ENCODE peak calls at places on chromosomes 7 and 10, in six cellular contexts. One of them, this sample, is unnamed. For H3K9me3, the result is how much of the 10 kb centered on the place peaks cover.

GRCh38 chr10:26052326-26052725 is 118.3 kb downstream of the MYO3A start:
- DNase-seq in MM.1S: no peak
- DNase-seq in PC-3: no peak
- DNase-seq in neural progenitor cell: no peak
- DNase-seq in hepatocyte: no peak
- DNase-seq in HCT116: no peak
- DNase-seq in this sample: no peak

GRCh38 chr10:120108941-120109340 is 216.4 kb downstream of the SEC23IP start:
- DNase-seq in PC-3: no peak
- DNase-seq in hepatocyte: no peak
- DNase-seq in HCT116: no peak
- DNase-seq in MM.1S: no peak
- DNase-seq in neural progenitor cell: peak
- DNase-seq in this sample: no peak

GRCh38 chr7:2355079-2356008 is 717 bp downstream of the EIF3B start:
- DNase-seq in hepatocyte: peak
- DNase-seq in MM.1S: no peak
- DNase-seq in PC-3: no peak
- DNase-seq in HCT116: no peak
- DNase-seq in neural progenitor cell: peak
- DNase-seq in this sample: peak

GRCh38 chr7:114865564-114865963 is 56.3 kb upstream of the MDFIC start:
- DNase-seq in HCT116: peak
- DNase-seq in MM.1S: peak
- DNase-seq in neural progenitor cell: peak
- DNase-seq in hepatocyte: peak
- DNase-seq in PC-3: peak
- DNase-seq in this sample: peak

GRCh38 chr7:137196665-137197064 is 146.9 kb downstream of the PTN start:
- DNase-seq in MM.1S: no peak
- DNase-seq in PC-3: no peak
- DNase-seq in hepatocyte: no peak
- DNase-seq in HCT116: no peak
- DNase-seq in neural progenitor cell: no peak
- DNase-seq in this sample: no peak

GRCh38 chr10:89296227-89296648 is 5.6 kb upstream of the IFIT2 start:
- DNase-seq in HCT116: no peak
- DNase-seq in hepatocyte: no peak
- DNase-seq in MM.1S: no peak
- DNase-seq in neural progenitor cell: no peak
- DNase-seq in PC-3: no peak
- DNase-seq in this sample: peak

GRCh38 chr10:66349726-66350125 is 576.1 kb upstream of the LRRTM3 start:
- DNase-seq in PC-3: peak
- DNase-seq in hepatocyte: no peak
- DNase-seq in HCT116: no peak
- DNase-seq in MM.1S: no peak
- DNase-seq in neural progenitor cell: no peak
- DNase-seq in this sample: no peak

GRCh38 chr10:125127986-125128385 is 32.4 kb downstream of the CTBP2 start:
- DNase-seq in PC-3: no peak
- DNase-seq in MM.1S: no peak
- DNase-seq in hepatocyte: no peak
- DNase-seq in HCT116: no peak
- DNase-seq in neural progenitor cell: no peak
- DNase-seq in this sample: no peak

GRCh38 chr7:69622014-69622818 is 23.9 kb downstream of the AUTS2 start:
- DNase-seq in neural progenitor cell: no peak
- DNase-seq in PC-3: no peak
- DNase-seq in MM.1S: no peak
- DNase-seq in hepatocyte: no peak
- DNase-seq in HCT116: no peak
- DNase-seq in this sample: no peak

GRCh38 chr10:9294865-9295264 is 1240.4 kb downstream of the GATA3 start:
- DNase-seq in PC-3: no peak
- DNase-seq in MM.1S: peak
- DNase-seq in neural progenitor cell: no peak
- DNase-seq in HCT116: no peak
- DNase-seq in hepatocyte: no peak
- DNase-seq in this sample: no peak

GRCh38 chr7:43138710-43139601 is 26.5 kb downstream of the HECW1 start:
- DNase-seq in MM.1S: no peak
- DNase-seq in hepatocyte: no peak
- DNase-seq in HCT116: no peak
- DNase-seq in PC-3: no peak
- DNase-seq in neural progenitor cell: peak
- DNase-seq in this sample: peak

GRCh38 chr10:44635181-44635580 is 250.3 kb upstream of the CXCL12 start:
- DNase-seq in PC-3: no peak
- DNase-seq in hepatocyte: no peak
- DNase-seq in neural progenitor cell: no peak
- DNase-seq in HCT116: no peak
- DNase-seq in MM.1S: no peak
- DNase-seq in this sample: peak

GRCh38 chr7:14457567-14458453 is 444.7 kb downstream of the DGKB start:
- DNase-seq in PC-3: peak
- DNase-seq in MM.1S: peak
- DNase-seq in neural progenitor cell: peak
- DNase-seq in hepatocyte: peak
- DNase-seq in HCT116: peak
- DNase-seq in this sample: peak

GRCh38 chr10:17665742-17666141 is 21.8 kb downstream of the STAM start:
- DNase-seq in PC-3: peak
- DNase-seq in hepatocyte: peak
- DNase-seq in HCT116: no peak
- DNase-seq in MM.1S: no peak
- DNase-seq in neural progenitor cell: no peak
- DNase-seq in this sample: peak

GRCh38 chr10:10327934-10328333 is 689.7 kb upstream of the CELF2 start:
- DNase-seq in HCT116: no peak
- DNase-seq in neural progenitor cell: no peak
- DNase-seq in MM.1S: no peak
- DNase-seq in hepatocyte: no peak
- DNase-seq in PC-3: no peak
- DNase-seq in this sample: no peak

GRCh38 chr10:127853868-127854768 is 38.6 kb downstream of the CLRN3 start:
- DNase-seq in hepatocyte: peak
- DNase-seq in HCT116: peak
- DNase-seq in MM.1S: peak
- DNase-seq in PC-3: peak
- DNase-seq in neural progenitor cell: peak
- DNase-seq in this sample: peak

GRCh38 chr7:99193527-99194214 is 14.2 kb downstream of the KPNA7 start:
- DNase-seq in neural progenitor cell: no peak
- DNase-seq in HCT116: no peak
- DNase-seq in PC-3: peak
- DNase-seq in hepatocyte: no peak
- DNase-seq in MM.1S: no peak
- DNase-seq in this sample: peak

GRCh38 chr10:111118758-111119157 is 41.9 kb downstream of the ADRA2A start:
- DNase-seq in neural progenitor cell: no peak
- DNase-seq in MM.1S: no peak
- DNase-seq in PC-3: no peak
- DNase-seq in HCT116: no peak
- DNase-seq in hepatocyte: no peak
- DNase-seq in this sample: no peak

GRCh38 chr10:22737587-22737986 is 23.2 kb upstream of the PIP4K2A start:
- DNase-seq in HCT116: no peak
- DNase-seq in PC-3: peak
- DNase-seq in hepatocyte: peak
- DNase-seq in MM.1S: no peak
- DNase-seq in neural progenitor cell: no peak
- DNase-seq in this sample: peak

GRCh38 chr7:55178292-55178862 is 159.6 kb downstream of the EGFR start:
- DNase-seq in MM.1S: no peak
- DNase-seq in hepatocyte: no peak
- DNase-seq in HCT116: no peak
- DNase-seq in neural progenitor cell: no peak
- DNase-seq in PC-3: no peak
- DNase-seq in this sample: no peak

GRCh38 chr10:110684800-110685446 is 40.8 kb downstream of the RBM20 start:
- DNase-seq in hepatocyte: no peak
- DNase-seq in HCT116: no peak
- DNase-seq in PC-3: no peak
- DNase-seq in neural progenitor cell: no peak
- DNase-seq in MM.1S: no peak
- DNase-seq in this sample: peak

GRCh38 chr7:112869111-112869774 is 79.0 kb upstream of the TMEM168 start:
- DNase-seq in neural progenitor cell: peak
- DNase-seq in hepatocyte: peak
- DNase-seq in HCT116: peak
- DNase-seq in PC-3: peak
- DNase-seq in MM.1S: peak
- DNase-seq in this sample: peak

DNA sequence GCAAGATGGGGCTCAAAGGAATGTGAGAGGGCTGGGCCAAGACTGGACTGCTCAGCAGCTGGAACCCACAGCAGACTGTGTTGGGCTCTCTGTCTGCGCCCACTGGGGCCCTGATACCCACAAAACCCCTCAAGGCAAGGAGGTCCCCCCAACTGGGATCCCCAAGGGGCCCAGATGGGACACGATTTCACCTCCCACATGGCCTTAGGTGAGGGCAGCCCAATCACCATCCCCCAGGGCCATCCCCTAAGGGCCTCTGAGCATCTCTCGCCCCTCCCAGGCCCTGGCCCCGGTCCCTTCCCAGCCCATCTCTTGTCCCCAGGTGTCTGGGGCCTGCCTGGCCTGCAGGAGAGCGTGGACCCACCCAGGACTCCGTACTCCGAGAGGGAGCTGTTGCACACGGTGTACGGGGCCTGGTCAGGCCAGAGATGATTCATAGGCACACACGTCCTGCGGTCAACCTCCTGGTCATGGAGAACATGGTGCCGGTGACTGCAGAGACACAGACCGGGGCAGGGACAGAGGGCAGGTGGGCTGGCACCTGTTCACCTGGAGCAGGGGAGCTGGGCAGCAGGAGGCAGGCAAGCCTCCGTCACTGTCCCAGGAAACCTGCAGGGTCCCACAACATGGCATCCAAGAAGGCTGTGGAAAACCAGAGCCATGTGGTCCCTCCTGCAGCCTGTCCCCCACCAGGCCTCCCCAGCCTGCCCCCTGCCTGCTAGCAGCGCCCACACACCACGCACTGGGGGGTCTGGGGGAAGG is 21.6 kb downstream of the OGDHL start:
- DNase-seq in hepatocyte: no peak
- DNase-seq in MM.1S: no peak
- DNase-seq in PC-3: no peak
- DNase-seq in neural progenitor cell: no peak
- DNase-seq in HCT116: no peak
- DNase-seq in this sample: no peak
- TF ChIP-seq EZH2phosphoT487 in hepatocyte: no peak
- TF ChIP-seq EZH2phosphoT487 in MM.1S: no peak
- TF ChIP-seq EZH2phosphoT487 in PC-3: no peak
- TF ChIP-seq EZH2phosphoT487 in neural progenitor cell: no peak
- TF ChIP-seq EZH2phosphoT487 in HCT116: no peak
- TF ChIP-seq EZH2phosphoT487 in this sample: no peak

GRCh38 chr7:255721-256361 is 34.1 kb upstream of the FOXL3 start:
- DNase-seq in PC-3: no peak
- DNase-seq in neural progenitor cell: no peak
- DNase-seq in MM.1S: no peak
- DNase-seq in hepatocyte: no peak
- DNase-seq in HCT116: no peak
- DNase-seq in this sample: no peak

GRCh38 chr7:254337-255037 is 35.5 kb upstream of the FOXL3 start:
- DNase-seq in hepatocyte: no peak
- DNase-seq in neural progenitor cell: no peak
- DNase-seq in HCT116: no peak
- DNase-seq in PC-3: no peak
- DNase-seq in MM.1S: no peak
- DNase-seq in this sample: no peak

GRCh38 chr7:256461-256940 is 33.5 kb upstream of the FOXL3 start:
- DNase-seq in PC-3: no peak
- DNase-seq in HCT116: no peak
- DNase-seq in hepatocyte: no peak
- DNase-seq in neural progenitor cell: no peak
- DNase-seq in MM.1S: no peak
- DNase-seq in this sample: no peak

GRCh38 chr7:253491-254336 is 36.3 kb upstream of the FOXL3 start:
- DNase-seq in hepatocyte: no peak
- DNase-seq in HCT116: no peak
- DNase-seq in neural progenitor cell: no peak
- DNase-seq in MM.1S: no peak
- DNase-seq in PC-3: no peak
- DNase-seq in this sample: no peak

DNA sequence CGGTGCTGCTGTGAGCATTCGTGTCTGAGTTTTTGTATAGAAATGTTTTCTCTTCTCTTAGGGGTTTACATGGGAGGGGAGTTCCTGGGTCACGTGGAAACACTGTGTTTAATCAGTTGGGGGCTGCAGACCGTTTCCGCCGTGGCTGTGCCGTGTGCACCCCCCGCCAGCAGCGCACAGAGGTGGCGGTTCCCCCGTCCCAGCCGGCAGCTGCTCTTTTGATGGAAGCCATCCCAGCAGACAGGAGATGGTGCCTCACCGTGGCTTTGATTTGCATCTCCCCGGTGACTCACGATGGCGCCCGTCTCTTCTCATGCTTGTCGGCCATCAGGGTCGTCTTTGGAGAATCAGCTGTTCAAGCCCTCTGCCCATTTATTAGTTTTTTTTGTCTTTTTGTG is 34.9 kb upstream of the FOXL3 start:
- DNase-seq in HCT116: no peak
- DNase-seq in PC-3: no peak
- DNase-seq in neural progenitor cell: no peak
- DNase-seq in MM.1S: no peak
- DNase-seq in hepatocyte: no peak
- DNase-seq in this sample: no peak
- H3K9me3 ChIP-seq in HCT116: under half
- H3K9me3 ChIP-seq in PC-3: under half
- H3K9me3 ChIP-seq in neural progenitor cell: under half
- H3K9me3 ChIP-seq in MM.1S: under half
- H3K9me3 ChIP-seq in hepatocyte: under half
- H3K9me3 ChIP-seq in this sample: under half

DNA sequence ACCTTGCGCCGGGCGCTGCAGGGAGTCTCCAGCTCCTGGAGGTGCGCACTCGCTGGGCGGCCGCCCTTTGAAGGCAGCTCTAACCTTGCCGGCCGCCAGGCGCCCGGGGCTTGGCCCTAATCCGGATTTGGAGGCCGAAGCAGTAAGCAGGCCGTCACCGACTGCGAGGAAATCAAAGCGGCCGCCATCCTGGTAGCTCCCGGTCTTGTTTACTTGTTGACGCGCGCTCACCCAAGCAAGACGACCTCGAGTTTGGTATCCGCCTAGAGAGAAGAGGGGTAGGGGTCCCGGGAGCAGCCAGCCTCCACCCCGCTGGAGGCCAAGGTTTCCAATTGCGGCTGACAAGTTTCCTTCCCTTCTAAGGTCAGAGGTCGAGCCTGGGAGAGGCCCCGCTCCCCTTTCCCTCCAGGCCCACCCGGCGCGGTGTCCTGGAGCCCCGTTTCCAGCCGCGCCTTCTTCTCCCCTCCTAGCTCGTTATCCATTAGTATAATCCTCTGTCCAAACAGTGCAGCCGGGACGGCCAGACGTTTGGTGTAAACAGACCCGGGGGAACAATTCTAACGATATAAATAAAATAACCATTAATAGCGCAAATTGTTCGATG is 11.2 kb upstream of the NKX2-3 start:
- DNase-seq in neural progenitor cell: peak
- DNase-seq in PC-3: no peak
- DNase-seq in hepatocyte: no peak
- DNase-seq in MM.1S: no peak
- DNase-seq in HCT116: no peak
- DNase-seq in this sample: no peak
- TF ChIP-seq EZH2 in neural progenitor cell: no peak
- TF ChIP-seq EZH2 in PC-3: no peak
- TF ChIP-seq EZH2 in hepatocyte: no peak
- TF ChIP-seq EZH2 in MM.1S: no peak
- TF ChIP-seq EZH2 in HCT116: no peak
- TF ChIP-seq EZH2 in this sample: no peak

GRCh38 chr10:6409982-6410694 is 169.9 kb downstream of the PRKCQ start:
- DNase-seq in HCT116: no peak
- DNase-seq in MM.1S: peak
- DNase-seq in PC-3: no peak
- DNase-seq in neural progenitor cell: no peak
- DNase-seq in hepatocyte: peak
- DNase-seq in this sample: peak
- TF ChIP-seq EZH2phosphoT487 in HCT116: no peak
- TF ChIP-seq EZH2phosphoT487 in MM.1S: no peak
- TF ChIP-seq EZH2phosphoT487 in PC-3: no peak
- TF ChIP-seq EZH2phosphoT487 in neural progenitor cell: no peak
- TF ChIP-seq EZH2phosphoT487 in hepatocyte: no peak
- TF ChIP-seq EZH2phosphoT487 in this sample: no peak

This sample was measured in GM23248.